ENCODE peak calls at places on chromosomes 4 and X, in seven cellular contexts. B is activated T-cell treated with anti-CD3 and anti-CD28 coated beads, Interleukin-2, amount 50 U/mL, for 1 hour; Z is T-helper 2 cell; X is fibroblast of the aortic adventitia; C is NCI-H2107; D is NCI-H748 treated with DMSO at 0.1 percent for 48 hours; Y is AG20443. T is an unnamed sample.
A peak's percentile ranks its signal among the peaks of the same experiment; 100 is the strongest.

GRCh38 chr4:140238353-140239041 is 84.5 kb upstream of the MAML3 start:
- DNase-seq in B (no peak), Z (no peak), X (peak; percentile 95), C (peak; percentile 80), D (peak; percentile 55), Y (peak; percentile 86), T (peak; percentile 98)

GRCh38 chr4:138542191-138542771 is 300.1 kb upstream of the SLC7A11 start:
- DNase-seq in B (no peak), Z (no peak), X (no peak), C (no peak), D (no peak), Y (no peak), T (no peak)

GRCh38 chr4:61204353-61204752 is 4.2 kb downstream of the ADGRL3 start:
- DNase-seq in B (no peak), Z (no peak), X (no peak), C (no peak), D (no peak), Y (peak; percentile 6), T (no peak)

GRCh38 chr4:138405439-138405838 is 163.3 kb upstream of the SLC7A11 start:
- DNase-seq in B (no peak), Z (no peak), X (peak; percentile 9), C (no peak), D (no peak), Y (no peak), T (no peak)

GRCh38 chr4:156945532-156945931 is 26.1 kb downstream of the PDGFC start:
- DNase-seq in B (no peak), Z (no peak), X (no peak), C (no peak), D (no peak), Y (no peak), T (no peak)

GRCh38 chrX:107293056-107293455 is 86.6 kb downstream of the DNAAF6 start:
- DNase-seq in B (no peak), Z (no peak), X (no peak), C (no peak), D (no peak), Y (no peak), T (no peak)

GRCh38 chr4:185554243-185555126 is 19.2 kb upstream of the PDLIM3 start:
- DNase-seq in B (no peak), Z (no peak), X (no peak), C (no peak), D (no peak), Y (no peak), T (no peak)

GRCh38 chrX:71815121-71815905 is 52.2 kb downstream of the CXorf49B start:
- DNase-seq in B (no peak), Z (no peak), X (no peak), C (no peak), D (no peak), Y (no peak), T (no peak)

GRCh38 chr4:140743194-140743931 is 12.8 kb downstream of the TBC1D9 start:
- DNase-seq in B (no peak), Z (no peak), X (no peak), C (no peak), D (no peak), Y (peak; percentile 17), T (no peak)

GRCh38 chrX:38375888-38376287 is 23.5 kb downstream of the OTC start:
- DNase-seq in B (no peak), Z (no peak), X (peak; percentile 6), C (no peak), D (peak; percentile 5), Y (peak; percentile 9), T (no peak)

GRCh38 chrX:136055651-136056221 is 70.5 kb downstream of the SLC9A6 start:
- DNase-seq in B (no peak), Z (no peak), X (peak; percentile 94), C (no peak), D (no peak), Y (peak; percentile 62), T (no peak)

GRCh38 chr4:125316781-125317525 is 2.2 kb downstream of the FAT4 start:
- DNase-seq in B (no peak), Z (no peak), X (peak; percentile 32), C (no peak), D (no peak), Y (peak; percentile 54), T (peak; percentile 55)

GRCh38 chr4:2798399-2799301 is 5.8 kb downstream of the SH3BP2 start:
- DNase-seq in B (peak; percentile 45), Z (peak; percentile 32), X (no peak), C (no peak), D (no peak), Y (no peak), T (no peak)

GRCh38 chrX:150517303-150517896 is 51.0 kb upstream of the MTM1 start:
- DNase-seq in B (no peak), Z (no peak), X (peak; percentile 51), C (no peak), D (no peak), Y (peak; percentile 76), T (no peak)

GRCh38 chr4:172705565-172705964 is 463.0 kb upstream of the GALNT7 start:
- DNase-seq in B (no peak), Z (no peak), X (no peak), C (no peak), D (no peak), Y (no peak), T (no peak)

GRCh38 chrX:9647475-9647874 is 118.2 kb downstream of the GPR143 start:
- DNase-seq in B (no peak), Z (no peak), X (no peak), C (no peak), D (no peak), Y (no peak), T (no peak)

GRCh38 chrX:153783378-153784013 is 2.7 kb downstream of the SRPK3 start:
- DNase-seq in B (no peak), Z (no peak), X (no peak), C (no peak), D (no peak), Y (no peak), T (no peak)

GRCh38 chr4:48297447-48297846 is 27.8 kb upstream of the TEC start:
- DNase-seq in B (no peak), Z (no peak), X (no peak), C (no peak), D (no peak), Y (no peak), T (no peak)

GRCh38 chr4:18664051-18664450 is 642.5 kb upstream of the LCORL start:
- DNase-seq in B (no peak), Z (no peak), X (no peak), C (no peak), D (no peak), Y (no peak), T (no peak)

GRCh38 chrX:102651968-102652744 is 873 bp downstream of the GPRASP1 start:
- DNase-seq in B (peak; percentile 70), Z (no peak), X (peak; percentile 45), C (no peak), D (peak; percentile 33), Y (peak; percentile 26), T (peak; percentile 16)

GRCh38 chrX:153781428-153782047 is 697 bp downstream of the SRPK3 start:
- DNase-seq in B (no peak), Z (no peak), X (no peak), C (peak; percentile 43), D (no peak), Y (peak; percentile 39), T (no peak)

GRCh38 chr4:177177446-177178160 is 132.1 kb upstream of the NEIL3 start:
- DNase-seq in B (no peak), Z (no peak), X (peak; percentile 88), C (no peak), D (no peak), Y (peak; percentile 33), T (no peak)

GRCh38 chrX:30643313-30643821 is 9.9 kb upstream of the GK start:
- DNase-seq in B (no peak), Z (no peak), X (peak; percentile 44), C (no peak), D (no peak), Y (peak; percentile 43), T (no peak)

GRCh38 chr4:6107114-6107791 is 89.0 kb upstream of the C4orf50 start:
- DNase-seq in B (no peak), Z (no peak), X (no peak), C (no peak), D (no peak), Y (no peak), T (no peak)

GRCh38 chr4:8079031-8079885 is 79.4 kb downstream of the ABLIM2 start:
- DNase-seq in B (no peak), Z (no peak), X (peak; percentile 37), C (no peak), D (no peak), Y (no peak), T (no peak)

GRCh38 chr4:4425119-4425690 is 38.3 kb downstream of the NSG1 start:
- DNase-seq in B (no peak), Z (no peak), X (no peak), C (no peak), D (no peak), Y (no peak), T (no peak)

GRCh38 chr4:187188118-187188517 is 464.5 kb upstream of the FAT1 start:
- DNase-seq in B (no peak), Z (no peak), X (no peak), C (no peak), D (no peak), Y (no peak), T (no peak)

GRCh38 chr4:130068072-130068471 is 972.1 kb downstream of the C4orf33 start:
- DNase-seq in B (no peak), Z (no peak), X (no peak), C (no peak), D (no peak), Y (no peak), T (no peak)

GRCh38 chr4:102734591-102735385 is 26.0 kb downstream of the MANBA start:
- DNase-seq in B (no peak), Z (no peak), X (no peak), C (no peak), D (no peak), Y (peak; percentile 15), T (no peak)

GRCh38 chrX:136880003-136880451 is 498 bp downstream of the RBMX start:
- DNase-seq in B (peak; percentile 65), Z (peak; percentile 0), X (peak; percentile 19), C (no peak), D (peak; percentile 9), Y (peak; percentile 15), T (peak; percentile 24)

GRCh38 chr4:9143421-9144080 is 26.7 kb upstream of the FAM90A26 start:
- DNase-seq in B (no peak), Z (no peak), X (no peak), C (no peak), D (no peak), Y (no peak), T (no peak)